ENCODE peak calls at places on chromosomes 3 and 15, in four cellular contexts. U, C, Y and P are unnamed samples.

GRCh38 chr3:17424137-17424536 is 318.3 kb downstream of the TBC1D5 start:
- DNase-seq in U (no peak), C (peak), Y (no peak), P (no peak)

GRCh38 chr3:177193706-177194268 is 3.5 kb downstream of the TBL1XR1 start:
- DNase-seq in U (no peak), C (no peak), Y (no peak), P (peak)

GRCh38 chr3:194270627-194271458 is 80.3 kb downstream of the CPN2 start:
- DNase-seq in U (no peak), C (peak), Y (peak), P (peak)

GRCh38 chr3:156744631-156745030 is 70.2 kb downstream of the TIPARP start:
- DNase-seq in U (no peak), C (no peak), Y (no peak), P (no peak)

GRCh38 chr3:186107148-186108105 is 1.5 kb downstream of the ETV5 start:
- DNase-seq in U (peak), C (peak), Y (peak), P (peak)

GRCh38 chr15:31360843-31361763 is 34.5 kb downstream of the KLF13 start:
- DNase-seq in U (peak), C (peak), Y (peak), P (peak)

GRCh38 chr3:57199895-57200297 is at the start of gene HESX1:
- DNase-seq in U (no peak), C (no peak), Y (no peak), P (no peak)

GRCh38 chr15:29988689-29989088 is 94.1 kb upstream of the GOLGA8J start:
- DNase-seq in U (no peak), C (no peak), Y (no peak), P (peak)

GRCh38 chr15:51878446-51879386 is 49.3 kb downstream of the TMOD3 start:
- DNase-seq in U (peak), C (no peak), Y (no peak), P (no peak)

GRCh38 chr3:126541628-126542339 is 16.9 kb downstream of the C3orf22 start:
- DNase-seq in U (no peak), C (no peak), Y (peak), P (peak)

GRCh38 chr15:101025896-101026631 is 106.9 kb downstream of the LRRK1 start:
- DNase-seq in U (no peak), C (no peak), Y (no peak), P (peak)

GRCh38 chr3:60076307-60076706 is 1026.5 kb upstream of the CFAP20DC start:
- DNase-seq in U (no peak), C (no peak), Y (no peak), P (no peak)

GRCh38 chr3:141152801-141153678 is 78.6 kb upstream of the PXYLP1 start:
- DNase-seq in U (no peak), C (peak), Y (no peak), P (no peak)

GRCh38 chr3:55297706-55298105 is 189.4 kb downstream of the WNT5A start:
- DNase-seq in U (no peak), C (no peak), Y (no peak), P (no peak)

GRCh38 chr3:115626006-115626409 is 2.7 kb downstream of the GAP43 start:
- DNase-seq in U (no peak), C (no peak), Y (no peak), P (no peak)

GRCh38 chr3:115623414-115623868 is at the start of gene GAP43:
- DNase-seq in U (no peak), C (peak), Y (no peak), P (peak)

GRCh38 chr3:115624898-115625297 is 1.6 kb downstream of the GAP43 start:
- DNase-seq in U (no peak), C (no peak), Y (no peak), P (no peak)

GRCh38 chr3:115626711-115627110 is 3.4 kb downstream of the GAP43 start:
- DNase-seq in U (no peak), C (no peak), Y (no peak), P (no peak)

GRCh38 chr3:115624029-115624645 is 827 bp downstream of the GAP43 start:
- DNase-seq in U (no peak), C (no peak), Y (no peak), P (peak)
- H3K4me3 ChIP-seq in U (no peak), C (no peak), Y (no peak), P (no peak)

GRCh38 chr3:52050571-52050970 is 5.8 kb downstream of the DUSP7 start:
- DNase-seq in U (no peak), C (no peak), Y (no peak), P (no peak)
- H3K4me3 ChIP-seq in U (no peak), C (no peak), Y (no peak), P (no peak)

GRCh38 chr15:90101130-90101968 is 919 bp downstream of the IDH2 start:
- DNase-seq in U (peak), C (peak), Y (peak), P (peak)

GRCh38 chr15:90095521-90095959 is 6.7 kb downstream of the IDH2 start:
- DNase-seq in U (no peak), C (no peak), Y (no peak), P (no peak)

GRCh38 chr15:90099072-90099867 is 3.0 kb downstream of the IDH2 start:
- DNase-seq in U (peak), C (no peak), Y (no peak), P (peak)

GRCh38 chr15:90099868-90100854 is 2.1 kb downstream of the IDH2 start:
- DNase-seq in U (no peak), C (peak), Y (no peak), P (peak)

DNA sequence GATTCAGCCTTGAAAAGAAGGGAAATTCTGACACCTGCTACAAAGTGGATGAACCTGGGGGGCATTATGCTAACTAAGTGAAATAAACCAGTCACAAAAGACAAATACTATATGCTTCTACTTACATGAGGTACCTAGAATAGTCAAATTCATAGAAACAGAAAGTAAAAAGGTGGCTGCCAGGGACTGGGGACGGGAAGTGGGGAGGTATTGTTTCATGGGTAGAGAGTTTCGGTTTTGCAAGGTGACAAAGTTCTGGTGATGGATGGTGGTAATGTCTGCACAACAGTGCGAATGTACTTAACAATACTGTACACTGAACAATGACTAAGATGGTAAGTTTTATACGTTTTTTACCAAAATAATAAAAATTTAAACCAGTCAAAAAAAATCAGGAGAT is 4.8 kb downstream of the IDH2 start:
- DNase-seq in U (peak), C (no peak), Y (no peak), P (no peak)
- H3K4me3 ChIP-seq in U (peak), C (no peak), Y (no peak), P (no peak)

DNA sequence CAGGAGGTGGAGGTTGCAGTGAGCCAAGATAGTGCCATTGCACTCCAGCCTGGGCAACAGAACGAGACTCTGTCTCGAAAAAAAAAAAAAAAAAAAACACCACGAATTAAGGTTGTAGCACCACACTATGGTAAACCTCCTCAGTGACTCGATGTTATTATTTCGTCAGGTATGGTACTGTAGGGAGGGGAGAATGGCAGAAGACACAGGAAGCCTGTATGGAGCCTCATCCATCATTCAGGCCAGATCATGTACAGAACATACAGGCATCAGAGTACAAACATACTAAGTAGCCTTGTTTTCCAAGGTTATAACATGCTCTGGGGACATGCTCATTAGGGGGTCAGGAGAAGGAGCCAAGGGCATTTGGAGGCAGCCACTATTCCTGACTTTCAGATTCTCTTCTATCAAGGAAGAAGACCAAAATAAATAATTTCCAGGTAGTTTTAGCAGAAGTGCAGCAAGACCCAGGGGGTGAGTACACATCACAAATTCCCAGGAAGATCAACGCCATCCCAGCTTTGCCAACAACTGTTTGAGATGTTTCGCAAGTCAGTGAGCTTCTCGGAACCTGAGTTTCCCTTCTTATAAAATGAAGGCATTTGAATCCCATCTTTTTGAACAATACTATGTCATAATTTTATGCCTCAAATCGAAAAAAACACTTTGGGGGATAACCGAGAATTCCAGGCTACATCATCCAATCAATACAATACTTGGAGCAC is 79.8 kb downstream of the FOXP1 start:
- DNase-seq in U (no peak), C (no peak), Y (no peak), P (no peak)
- H3K4me3 ChIP-seq in U (no peak), C (no peak), Y (no peak), P (peak)

GRCh38 chr3:25430942-25431570 is 3.0 kb downstream of the RARB start:
- DNase-seq in U (no peak), C (no peak), Y (no peak), P (no peak)
- H3K4me3 ChIP-seq in U (no peak), C (peak), Y (peak), P (peak)

DNA sequence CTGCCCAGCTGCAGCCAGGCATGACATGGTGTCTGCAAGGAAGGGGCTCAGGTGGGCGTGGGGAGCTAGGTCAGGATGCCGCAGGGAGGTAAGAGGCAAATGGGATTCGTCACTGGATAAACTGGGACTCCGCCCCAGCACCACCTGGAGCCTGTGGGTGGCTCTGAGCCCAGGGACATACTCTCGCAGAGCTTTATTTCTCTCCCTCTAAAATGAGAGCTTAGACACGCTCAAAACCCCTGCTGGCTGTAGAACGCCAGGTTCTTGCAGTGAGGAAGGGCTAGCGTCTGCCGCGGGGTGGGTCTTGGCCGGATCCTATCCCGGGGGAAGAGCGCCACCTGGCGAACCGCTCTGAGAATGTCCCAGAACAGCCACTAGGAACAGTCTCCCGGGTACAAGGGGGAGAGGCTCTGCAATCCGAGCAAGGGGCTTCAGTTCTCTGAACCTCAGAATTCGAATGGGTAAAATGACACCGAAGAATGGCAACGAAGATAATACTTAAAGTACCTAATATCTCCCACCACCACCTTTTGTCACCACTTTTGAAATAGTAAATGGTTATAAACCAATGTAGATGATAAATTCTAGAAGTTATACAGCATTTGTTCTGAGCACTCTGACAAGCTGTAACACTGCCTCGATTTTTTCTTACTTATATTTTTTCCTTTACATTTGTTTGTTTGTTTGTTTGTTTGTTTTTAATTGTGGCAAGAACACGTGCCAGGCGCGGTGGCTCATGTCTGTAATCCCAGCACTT is 53.2 kb upstream of the SRGAP3 start:
- DNase-seq in U (peak), C (peak), Y (peak), P (peak)
- H3K4me3 ChIP-seq in U (peak), C (no peak), Y (peak), P (peak)

GRCh38 chr3:196348698-196349097 is 10.5 kb upstream of the TM4SF19 start:
- DNase-seq in U (no peak), C (no peak), Y (no peak), P (no peak)
- H3K4me3 ChIP-seq in U (no peak), C (no peak), Y (no peak), P (no peak)

GRCh38 chr3:81339040-81339845 is 422.2 kb downstream of the GBE1 start:
- DNase-seq in U (no peak), C (no peak), Y (no peak), P (no peak)

DNA sequence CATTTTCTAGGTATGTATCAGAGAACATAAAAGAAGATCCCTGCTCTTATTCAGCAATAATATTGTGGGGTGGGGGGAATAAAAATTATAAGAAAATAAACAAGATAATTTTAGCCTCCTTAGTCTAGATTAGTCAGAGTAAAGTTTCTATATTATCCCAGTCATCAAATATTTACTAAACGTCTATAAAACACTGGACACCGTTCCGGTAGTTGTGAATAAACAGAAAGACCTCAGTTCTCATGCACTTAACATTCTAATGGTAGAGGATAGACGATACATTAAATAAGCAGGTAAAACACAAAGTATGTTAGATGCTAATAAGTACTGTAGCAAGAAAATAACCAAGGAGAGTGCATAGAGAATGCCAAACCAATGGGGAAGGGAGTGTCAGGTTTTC is 425.0 kb downstream of the GBE1 start:
- DNase-seq in U (no peak), C (no peak), Y (no peak), P (no peak)
- H3K4me3 ChIP-seq in U (no peak), C (no peak), Y (no peak), P (no peak)